ENCODE peak calls at places on chromosome 18, in ten cellular contexts. One of them, this sample, is unnamed.

GRCh38 chr18:22637787-22638186 is 220.1 kb upstream of the CTAGE1 start:
- DNase-seq in epithelial cell of esophagus: peak
- DNase-seq in HFF-Myc: peak
- DNase-seq in WERI-Rb-1: no peak
- DNase-seq in adrenal gland: no peak
- DNase-seq in cardiac muscle cell: no peak
- DNase-seq in fibroblast of lung: peak
- DNase-seq in RWPE2: no peak
- DNase-seq in OCI-LY7: no peak
- DNase-seq in foreskin fibroblast: peak
- DNase-seq in this sample: no peak

GRCh38 chr18:45330170-45330594 is 285.1 kb upstream of the SLC14A2 start:
- DNase-seq in epithelial cell of esophagus: no peak
- DNase-seq in HFF-Myc: no peak
- DNase-seq in WERI-Rb-1: no peak
- DNase-seq in adrenal gland: no peak
- DNase-seq in cardiac muscle cell: no peak
- DNase-seq in fibroblast of lung: peak
- DNase-seq in RWPE2: no peak
- DNase-seq in OCI-LY7: no peak
- DNase-seq in foreskin fibroblast: no peak
- DNase-seq in this sample: no peak

GRCh38 chr18:354003-354402 is 86.2 kb upstream of the THOC1 start:
- DNase-seq in epithelial cell of esophagus: peak
- DNase-seq in HFF-Myc: no peak
- DNase-seq in WERI-Rb-1: no peak
- DNase-seq in adrenal gland: no peak
- DNase-seq in cardiac muscle cell: no peak
- DNase-seq in fibroblast of lung: no peak
- DNase-seq in RWPE2: no peak
- DNase-seq in OCI-LY7: no peak
- DNase-seq in foreskin fibroblast: peak
- DNase-seq in this sample: no peak

GRCh38 chr18:8659609-8660242 is 45.6 kb upstream of the MTCL1 start:
- DNase-seq in epithelial cell of esophagus: no peak
- DNase-seq in HFF-Myc: no peak
- DNase-seq in WERI-Rb-1: no peak
- DNase-seq in adrenal gland: no peak
- DNase-seq in cardiac muscle cell: no peak
- DNase-seq in fibroblast of lung: no peak
- DNase-seq in RWPE2: no peak
- DNase-seq in OCI-LY7: no peak
- DNase-seq in foreskin fibroblast: no peak
- DNase-seq in this sample: no peak

GRCh38 chr18:51054764-51055163 is 24.8 kb downstream of the SMAD4 start:
- DNase-seq in epithelial cell of esophagus: no peak
- DNase-seq in HFF-Myc: no peak
- DNase-seq in WERI-Rb-1: no peak
- DNase-seq in adrenal gland: no peak
- DNase-seq in cardiac muscle cell: no peak
- DNase-seq in fibroblast of lung: peak
- DNase-seq in RWPE2: no peak
- DNase-seq in OCI-LY7: no peak
- DNase-seq in foreskin fibroblast: no peak
- DNase-seq in this sample: no peak

GRCh38 chr18:55321268-55322175 is 266.5 kb downstream of the TCF4 start:
- DNase-seq in epithelial cell of esophagus: peak
- DNase-seq in HFF-Myc: peak
- DNase-seq in WERI-Rb-1: peak
- DNase-seq in adrenal gland: peak
- DNase-seq in cardiac muscle cell: peak
- DNase-seq in fibroblast of lung: peak
- DNase-seq in RWPE2: peak
- DNase-seq in OCI-LY7: peak
- DNase-seq in foreskin fibroblast: peak
- DNase-seq in this sample: peak

GRCh38 chr18:77054606-77055428 is 77.8 kb downstream of the MBP start:
- DNase-seq in epithelial cell of esophagus: peak
- DNase-seq in HFF-Myc: peak
- DNase-seq in WERI-Rb-1: peak
- DNase-seq in adrenal gland: peak
- DNase-seq in cardiac muscle cell: peak
- DNase-seq in fibroblast of lung: peak
- DNase-seq in RWPE2: no peak
- DNase-seq in OCI-LY7: peak
- DNase-seq in foreskin fibroblast: peak
- DNase-seq in this sample: no peak

GRCh38 chr18:53422896-53423295 is 801.6 kb downstream of the MBD2 start:
- DNase-seq in epithelial cell of esophagus: no peak
- DNase-seq in HFF-Myc: no peak
- DNase-seq in WERI-Rb-1: no peak
- DNase-seq in adrenal gland: no peak
- DNase-seq in cardiac muscle cell: no peak
- DNase-seq in fibroblast of lung: no peak
- DNase-seq in RWPE2: no peak
- DNase-seq in OCI-LY7: no peak
- DNase-seq in foreskin fibroblast: no peak
- DNase-seq in this sample: no peak

GRCh38 chr18:41326311-41326710 is 628.7 kb upstream of the PIK3C3 start:
- DNase-seq in epithelial cell of esophagus: peak
- DNase-seq in HFF-Myc: no peak
- DNase-seq in WERI-Rb-1: no peak
- DNase-seq in adrenal gland: no peak
- DNase-seq in cardiac muscle cell: no peak
- DNase-seq in fibroblast of lung: peak
- DNase-seq in RWPE2: no peak
- DNase-seq in OCI-LY7: no peak
- DNase-seq in foreskin fibroblast: peak
- DNase-seq in this sample: no peak

GRCh38 chr18:7601249-7601620 is 34.1 kb downstream of the PTPRM start:
- DNase-seq in epithelial cell of esophagus: peak
- DNase-seq in HFF-Myc: peak
- DNase-seq in WERI-Rb-1: no peak
- DNase-seq in adrenal gland: no peak
- DNase-seq in cardiac muscle cell: no peak
- DNase-seq in fibroblast of lung: peak
- DNase-seq in RWPE2: no peak
- DNase-seq in OCI-LY7: no peak
- DNase-seq in foreskin fibroblast: peak
- DNase-seq in this sample: no peak

GRCh38 chr18:13725566-13726227 is 661 bp downstream of the FAM210A start:
- DNase-seq in epithelial cell of esophagus: peak
- DNase-seq in HFF-Myc: no peak
- DNase-seq in WERI-Rb-1: no peak
- DNase-seq in adrenal gland: no peak
- DNase-seq in cardiac muscle cell: no peak
- DNase-seq in fibroblast of lung: peak
- DNase-seq in RWPE2: no peak
- DNase-seq in OCI-LY7: no peak
- DNase-seq in foreskin fibroblast: no peak
- DNase-seq in this sample: no peak

GRCh38 chr18:51666717-51667320 is 469.3 kb upstream of the MEX3C start:
- DNase-seq in epithelial cell of esophagus: peak
- DNase-seq in HFF-Myc: no peak
- DNase-seq in WERI-Rb-1: peak
- DNase-seq in adrenal gland: peak
- DNase-seq in cardiac muscle cell: peak
- DNase-seq in fibroblast of lung: peak
- DNase-seq in RWPE2: no peak
- DNase-seq in OCI-LY7: no peak
- DNase-seq in foreskin fibroblast: no peak
- DNase-seq in this sample: no peak

GRCh38 chr18:59899298-59900221 is at the start of gene PMAIP1:
- DNase-seq in epithelial cell of esophagus: peak
- DNase-seq in HFF-Myc: peak
- DNase-seq in WERI-Rb-1: peak
- DNase-seq in adrenal gland: peak
- DNase-seq in cardiac muscle cell: peak
- DNase-seq in fibroblast of lung: peak
- DNase-seq in RWPE2: peak
- DNase-seq in OCI-LY7: peak
- DNase-seq in foreskin fibroblast: peak
- DNase-seq in this sample: no peak

GRCh38 chr18:59904051-59904601 is 4.3 kb downstream of the PMAIP1 start:
- DNase-seq in epithelial cell of esophagus: no peak
- DNase-seq in HFF-Myc: no peak
- DNase-seq in WERI-Rb-1: no peak
- DNase-seq in adrenal gland: no peak
- DNase-seq in cardiac muscle cell: no peak
- DNase-seq in fibroblast of lung: no peak
- DNase-seq in RWPE2: no peak
- DNase-seq in OCI-LY7: no peak
- DNase-seq in foreskin fibroblast: peak
- DNase-seq in this sample: no peak

GRCh38 chr18:59902993-59903610 is 3.3 kb downstream of the PMAIP1 start:
- DNase-seq in epithelial cell of esophagus: no peak
- DNase-seq in HFF-Myc: no peak
- DNase-seq in WERI-Rb-1: no peak
- DNase-seq in adrenal gland: no peak
- DNase-seq in cardiac muscle cell: no peak
- DNase-seq in fibroblast of lung: no peak
- DNase-seq in RWPE2: no peak
- DNase-seq in OCI-LY7: no peak
- DNase-seq in foreskin fibroblast: no peak
- DNase-seq in this sample: no peak

GRCh38 chr18:59900222-59901128 is 679 bp downstream of the PMAIP1 start:
- DNase-seq in epithelial cell of esophagus: peak
- DNase-seq in HFF-Myc: no peak
- DNase-seq in WERI-Rb-1: peak
- DNase-seq in adrenal gland: peak
- DNase-seq in cardiac muscle cell: peak
- DNase-seq in fibroblast of lung: peak
- DNase-seq in RWPE2: no peak
- DNase-seq in OCI-LY7: peak
- DNase-seq in foreskin fibroblast: peak
- DNase-seq in this sample: no peak

DNA sequence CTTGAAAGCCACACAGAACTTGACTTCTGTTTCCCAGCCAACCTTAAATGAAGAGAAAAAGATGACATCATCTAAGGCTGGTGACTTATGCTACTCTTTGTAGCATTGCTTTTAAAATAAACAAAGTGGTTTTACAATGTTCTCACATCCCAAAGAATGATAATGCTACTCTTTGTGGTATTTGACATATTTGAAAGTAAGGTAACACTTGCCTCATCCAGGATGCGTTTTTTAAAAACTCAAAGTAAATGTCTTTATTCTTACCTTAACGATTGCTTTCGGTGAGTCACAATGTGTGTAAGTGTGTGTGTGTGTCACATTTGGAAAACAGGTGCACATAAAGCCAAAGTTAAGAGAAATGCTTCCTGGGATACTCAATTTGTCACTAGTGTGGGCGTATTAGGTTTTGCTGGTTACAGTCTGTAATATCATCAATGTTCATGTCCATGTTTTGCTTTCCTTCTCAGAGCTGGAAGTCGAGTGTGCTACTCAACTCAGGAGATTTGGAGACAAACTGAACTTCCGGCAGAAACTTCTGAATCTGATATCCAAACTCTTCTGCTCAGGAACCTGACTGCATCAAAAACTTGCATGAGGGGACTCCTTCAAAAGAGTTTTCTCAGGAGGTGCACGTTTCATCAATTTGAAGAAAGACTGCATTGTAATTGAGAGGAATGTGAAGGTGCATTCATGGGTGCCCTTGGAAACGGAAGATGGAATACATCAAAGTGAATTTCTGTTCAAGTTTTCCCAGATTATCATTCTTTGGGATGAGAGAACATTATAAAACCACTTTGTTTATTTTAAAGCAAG is 2.6 kb downstream of the PMAIP1 start:
- DNase-seq in epithelial cell of esophagus: peak
- DNase-seq in HFF-Myc: no peak
- DNase-seq in WERI-Rb-1: no peak
- DNase-seq in adrenal gland: no peak
- DNase-seq in cardiac muscle cell: no peak
- DNase-seq in fibroblast of lung: peak
- DNase-seq in RWPE2: no peak
- DNase-seq in OCI-LY7: peak
- DNase-seq in foreskin fibroblast: peak
- DNase-seq in this sample: no peak
- H3K4me3 ChIP-seq in epithelial cell of esophagus: no peak
- H3K4me3 ChIP-seq in HFF-Myc: peak
- H3K4me3 ChIP-seq in WERI-Rb-1: no peak
- H3K4me3 ChIP-seq in adrenal gland: no peak
- H3K4me3 ChIP-seq in cardiac muscle cell: no peak
- H3K4me3 ChIP-seq in fibroblast of lung: no peak
- H3K4me3 ChIP-seq in RWPE2: peak
- H3K4me3 ChIP-seq in OCI-LY7: peak
- H3K4me3 ChIP-seq in foreskin fibroblast: no peak
- H3K4me3 ChIP-seq in this sample: no peak

GRCh38 chr18:63422087-63422861 is at the start of gene VPS4B:
- DNase-seq in epithelial cell of esophagus: peak
- DNase-seq in HFF-Myc: peak
- DNase-seq in WERI-Rb-1: peak
- DNase-seq in adrenal gland: peak
- DNase-seq in cardiac muscle cell: peak
- DNase-seq in fibroblast of lung: peak
- DNase-seq in RWPE2: peak
- DNase-seq in OCI-LY7: peak
- DNase-seq in foreskin fibroblast: peak
- DNase-seq in this sample: peak
- TF ChIP-seq CTCF in epithelial cell of esophagus: no peak
- TF ChIP-seq CTCF in HFF-Myc: no peak
- TF ChIP-seq CTCF in WERI-Rb-1: no peak
- TF ChIP-seq CTCF in adrenal gland: no peak
- TF ChIP-seq CTCF in cardiac muscle cell: no peak
- TF ChIP-seq CTCF in fibroblast of lung: no peak
- TF ChIP-seq CTCF in RWPE2: no peak
- TF ChIP-seq CTCF in OCI-LY7: no peak
- TF ChIP-seq CTCF in foreskin fibroblast: no peak
- TF ChIP-seq CTCF in this sample: peak

GRCh38 chr18:31042068-31042390 is 513 bp downstream of the DSC3 start:
- DNase-seq in epithelial cell of esophagus: no peak
- DNase-seq in HFF-Myc: no peak
- DNase-seq in WERI-Rb-1: peak
- DNase-seq in adrenal gland: no peak
- DNase-seq in cardiac muscle cell: peak
- DNase-seq in fibroblast of lung: no peak
- DNase-seq in RWPE2: no peak
- DNase-seq in OCI-LY7: no peak
- DNase-seq in foreskin fibroblast: no peak
- DNase-seq in this sample: no peak
- H3K4me3 ChIP-seq in epithelial cell of esophagus: peak
- H3K4me3 ChIP-seq in HFF-Myc: no peak
- H3K4me3 ChIP-seq in WERI-Rb-1: peak
- H3K4me3 ChIP-seq in adrenal gland: no peak
- H3K4me3 ChIP-seq in cardiac muscle cell: peak
- H3K4me3 ChIP-seq in fibroblast of lung: no peak
- H3K4me3 ChIP-seq in RWPE2: peak
- H3K4me3 ChIP-seq in OCI-LY7: no peak
- H3K4me3 ChIP-seq in foreskin fibroblast: no peak
- H3K4me3 ChIP-seq in this sample: peak

DNA sequence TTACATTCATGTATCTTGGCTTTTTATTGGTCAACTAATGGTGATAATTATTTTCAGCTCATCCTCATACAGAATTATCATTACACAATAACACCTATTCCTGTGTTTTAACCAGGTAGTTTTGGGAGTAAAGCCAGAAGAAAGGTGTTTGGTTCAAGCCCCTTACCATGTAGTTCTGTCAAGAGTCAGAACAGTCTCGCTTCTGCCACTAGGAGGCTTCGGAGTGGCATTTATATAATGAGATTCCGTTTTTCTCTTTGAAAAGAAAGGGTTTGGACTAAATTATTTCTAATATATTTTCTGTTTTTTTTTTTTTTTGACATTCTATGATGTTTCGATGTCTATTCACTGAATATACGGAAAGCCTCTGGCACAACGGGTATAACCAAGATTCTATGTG is 217.8 kb downstream of the CDH7 start:
- DNase-seq in epithelial cell of esophagus: no peak
- DNase-seq in HFF-Myc: no peak
- DNase-seq in WERI-Rb-1: no peak
- DNase-seq in adrenal gland: no peak
- DNase-seq in cardiac muscle cell: peak
- DNase-seq in fibroblast of lung: no peak
- DNase-seq in RWPE2: no peak
- DNase-seq in OCI-LY7: no peak
- DNase-seq in foreskin fibroblast: no peak
- DNase-seq in this sample: no peak
- TF ChIP-seq CTCF in epithelial cell of esophagus: peak
- TF ChIP-seq CTCF in HFF-Myc: no peak
- TF ChIP-seq CTCF in WERI-Rb-1: peak
- TF ChIP-seq CTCF in adrenal gland: no peak
- TF ChIP-seq CTCF in cardiac muscle cell: no peak
- TF ChIP-seq CTCF in fibroblast of lung: no peak
- TF ChIP-seq CTCF in RWPE2: peak
- TF ChIP-seq CTCF in OCI-LY7: no peak
- TF ChIP-seq CTCF in foreskin fibroblast: no peak
- TF ChIP-seq CTCF in this sample: peak